ENCODE peak calls at places on chromosomes 13 and 19, in nine cellular contexts. One of them, this sample, is unnamed.

GRCh38 chr19:2656533-2656932 is 46.0 kb downstream of the GNG7 start:
- DNase-seq in T follicular helper cell: no peak
- DNase-seq in EH: no peak
- DNase-seq in spleen: no peak
- DNase-seq in ELF-1: no peak
- DNase-seq in amygdala: no peak
- DNase-seq in ecto neural progenitor cell: no peak
- DNase-seq in CD4-positive, alpha-beta T cell: no peak
- DNase-seq in nephron progenitor cell: no peak
- DNase-seq in this sample: no peak

GRCh38 chr13:35855531-35856019 is 275.6 kb downstream of the DCLK1 start:
- DNase-seq in T follicular helper cell: no peak
- DNase-seq in ELF-1: peak; percentile 96
- DNase-seq in amygdala: no peak
- DNase-seq in EH: peak; percentile 47
- DNase-seq in spleen: no peak
- DNase-seq in CD4-positive, alpha-beta T cell: no peak
- DNase-seq in nephron progenitor cell: peak; percentile 25
- DNase-seq in ecto neural progenitor cell: peak; percentile 49
- DNase-seq in this sample: no peak

GRCh38 chr19:12969292-12969988 is at the start of gene DAND5:
- DNase-seq in spleen: no peak
- DNase-seq in ELF-1: peak; percentile 23
- DNase-seq in T follicular helper cell: no peak
- DNase-seq in ecto neural progenitor cell: peak; percentile 46
- DNase-seq in CD4-positive, alpha-beta T cell: no peak
- DNase-seq in amygdala: peak; percentile 49
- DNase-seq in nephron progenitor cell: no peak
- DNase-seq in EH: peak; percentile 21
- DNase-seq in this sample: peak; percentile 21

GRCh38 chr13:40776232-40776631 is 5.2 kb upstream of the MRPS31 start:
- DNase-seq in T follicular helper cell: no peak
- DNase-seq in spleen: peak; percentile 63
- DNase-seq in ecto neural progenitor cell: no peak
- DNase-seq in EH: no peak
- DNase-seq in amygdala: no peak
- DNase-seq in nephron progenitor cell: no peak
- DNase-seq in CD4-positive, alpha-beta T cell: no peak
- DNase-seq in ELF-1: no peak
- DNase-seq in this sample: no peak

GRCh38 chr19:33064117-33064777 is 441 bp downstream of the RHPN2 start:
- DNase-seq in amygdala: no peak
- DNase-seq in ELF-1: no peak
- DNase-seq in T follicular helper cell: no peak
- DNase-seq in spleen: peak; percentile 82
- DNase-seq in CD4-positive, alpha-beta T cell: no peak
- DNase-seq in nephron progenitor cell: no peak
- DNase-seq in ecto neural progenitor cell: no peak
- DNase-seq in EH: peak; percentile 31
- DNase-seq in this sample: no peak

GRCh38 chr19:35661995-35662340 is 4.3 kb upstream of the UPK1A start:
- DNase-seq in ELF-1: no peak
- DNase-seq in nephron progenitor cell: no peak
- DNase-seq in T follicular helper cell: no peak
- DNase-seq in amygdala: no peak
- DNase-seq in ecto neural progenitor cell: no peak
- DNase-seq in EH: no peak
- DNase-seq in CD4-positive, alpha-beta T cell: no peak
- DNase-seq in spleen: no peak
- DNase-seq in this sample: no peak

GRCh38 chr13:25232937-25233515 is 54.3 kb downstream of the MTMR6 start:
- DNase-seq in EH: peak; percentile 44
- DNase-seq in ecto neural progenitor cell: no peak
- DNase-seq in CD4-positive, alpha-beta T cell: no peak
- DNase-seq in amygdala: no peak
- DNase-seq in ELF-1: no peak
- DNase-seq in nephron progenitor cell: no peak
- DNase-seq in T follicular helper cell: no peak
- DNase-seq in spleen: no peak
- DNase-seq in this sample: no peak

GRCh38 chr19:29810504-29810871 is 1.3 kb upstream of the CCNE1 start:
- DNase-seq in amygdala: no peak
- DNase-seq in T follicular helper cell: no peak
- DNase-seq in EH: peak; percentile 23
- DNase-seq in ecto neural progenitor cell: no peak
- DNase-seq in nephron progenitor cell: no peak
- DNase-seq in ELF-1: no peak
- DNase-seq in CD4-positive, alpha-beta T cell: no peak
- DNase-seq in spleen: peak; percentile 68
- DNase-seq in this sample: no peak